ENCODE peak calls at places on chromosomes 4 and X, in eight cellular contexts. Q is mucosa of descending colon, I is hepatocyte, X is lower leg skin, O is HepG2, T is HFF-Myc, F is choroid plexus epithelial cell, D is ascending aorta. W is an unnamed sample.

GRCh38 chr4:177386416-177386815 is 55.8 kb downstream of the AGA start:
- DNase-seq in Q (no peak), I (no peak), X (no peak), O (no peak), T (no peak), F (no peak), D (no peak), W (no peak)

GRCh38 chr4:155496294-155496626 is 119.5 kb upstream of the MAP9 start:
- DNase-seq in Q (no peak), I (no peak), X (no peak), O (no peak), T (no peak), F (no peak), D (no peak), W (no peak)

GRCh38 chrX:24777660-24778059 is 83.9 kb downstream of the POLA1 start:
- DNase-seq in Q (no peak), I (no peak), X (no peak), O (no peak), T (no peak), F (no peak), D (no peak), W (peak; percentile 37)

GRCh38 chr4:67288964-67289363 is 256.3 kb downstream of the CENPC start:
- DNase-seq in Q (no peak), I (peak; percentile 49), X (no peak), O (peak; percentile 14), T (no peak), F (peak; percentile 2), D (no peak), W (peak; percentile 33)

GRCh38 chr4:108972613-108973283 is 209.9 kb upstream of the ETNPPL start:
- DNase-seq in Q (no peak), I (no peak), X (no peak), O (no peak), T (no peak), F (no peak), D (no peak), W (no peak)

GRCh38 chrX:3811331-3812311 is 98.2 kb upstream of the PRKX start:
- DNase-seq in Q (no peak), I (peak; percentile 52), X (no peak), O (peak; percentile 16), T (no peak), F (peak; percentile 69), D (no peak), W (peak; percentile 38)

GRCh38 chr4:55947254-55947882 is 1.4 kb upstream of the CEP135 start:
- DNase-seq in Q (no peak), I (no peak), X (no peak), O (no peak), T (no peak), F (peak; percentile 22), D (no peak), W (peak; percentile 37)

GRCh38 chr4:145567471-145567870 is 51.7 kb upstream of the MMAA start:
- DNase-seq in Q (no peak), I (no peak), X (no peak), O (no peak), T (no peak), F (no peak), D (no peak), W (no peak)

GRCh38 chr4:56757270-56757746 is 64.2 kb downstream of the SPINK2 start:
- DNase-seq in Q (peak; percentile 60), I (peak; percentile 66), X (no peak), O (no peak), T (peak; percentile 56), F (peak; percentile 45), D (no peak), W (peak; percentile 21)

GRCh38 chr4:28772066-28772465 is 1911.4 kb downstream of the STIM2 start:
- DNase-seq in Q (no peak), I (no peak), X (no peak), O (no peak), T (peak; percentile 2), F (peak; percentile 72), D (no peak), W (no peak)

GRCh38 chrX:69543572-69543971 is 39.4 kb downstream of the NALF2 start:
- DNase-seq in Q (no peak), I (no peak), X (peak; percentile 67), O (no peak), T (no peak), F (no peak), D (no peak), W (no peak)

GRCh38 chr4:110959041-110959643 is 336.3 kb upstream of the PITX2 start:
- DNase-seq in Q (no peak), I (peak; percentile 23), X (no peak), O (peak; percentile 1), T (peak; percentile 6), F (peak; percentile 8), D (no peak), W (no peak)

GRCh38 chr4:8273450-8273849 is 3.9 kb downstream of the HTRA3 start:
- DNase-seq in Q (no peak), I (no peak), X (no peak), O (no peak), T (no peak), F (no peak), D (no peak), W (no peak)

GRCh38 chr4:24794111-24794860 is 1.1 kb upstream of the SOD3 start:
- DNase-seq in Q (peak; percentile 53), I (no peak), X (no peak), O (no peak), T (no peak), F (peak; percentile 36), D (peak; percentile 90), W (no peak)

DNA sequence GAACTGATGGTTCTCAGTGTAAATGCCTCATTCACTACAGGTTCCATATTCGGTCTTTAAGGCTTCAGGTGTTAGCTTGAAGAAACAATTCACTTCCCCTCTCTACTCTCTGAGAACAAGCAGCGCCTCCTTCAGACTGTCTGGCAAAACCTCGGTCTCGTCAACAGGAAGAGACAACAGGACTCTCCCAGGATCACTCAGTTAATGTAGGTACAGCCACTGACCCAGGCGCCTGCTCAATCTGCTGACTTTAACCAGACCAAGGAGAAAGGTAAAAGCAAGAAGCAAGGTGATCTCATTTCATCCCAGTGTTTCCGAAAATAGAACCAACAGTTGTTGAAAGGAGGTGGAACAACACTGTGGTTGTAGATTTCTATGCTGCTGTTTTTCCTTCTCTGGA is 102.2 kb downstream of the SLC2A9 start:
- DNase-seq in Q (no peak), I (no peak), X (peak; percentile 39), O (no peak), T (no peak), F (no peak), D (no peak), W (no peak)
- TF ChIP-seq CTCF in Q (no peak), I (no peak), X (no peak), O (no peak), T (no peak), F (no peak), D (no peak), W (no peak)

DNA sequence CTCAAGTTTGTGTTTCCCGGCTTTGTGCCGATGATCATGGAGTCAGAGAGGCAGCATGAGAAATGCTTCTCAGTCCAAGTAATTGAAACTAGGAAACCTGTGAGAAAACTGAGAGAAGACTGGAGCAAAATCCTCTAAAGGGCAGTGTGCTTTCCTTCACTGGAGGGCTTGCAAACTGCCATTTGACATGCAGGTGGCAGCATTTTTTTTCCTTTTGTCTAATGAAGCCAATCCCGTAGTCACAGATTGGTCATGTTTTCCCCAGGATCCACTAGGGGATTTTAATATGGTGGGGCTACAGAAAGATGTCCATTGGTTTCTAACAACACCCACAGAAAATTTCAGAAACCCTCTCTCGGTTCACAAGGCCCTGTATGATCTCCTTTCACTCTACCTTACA is 117.4 kb upstream of the NUDT10 start:
- DNase-seq in Q (no peak), I (no peak), X (no peak), O (peak; percentile 0), T (no peak), F (no peak), D (no peak), W (no peak)
- TF ChIP-seq CTCF in Q (no peak), I (peak; percentile 9), X (no peak), O (no peak), T (no peak), F (no peak), D (no peak), W (no peak)

DNA sequence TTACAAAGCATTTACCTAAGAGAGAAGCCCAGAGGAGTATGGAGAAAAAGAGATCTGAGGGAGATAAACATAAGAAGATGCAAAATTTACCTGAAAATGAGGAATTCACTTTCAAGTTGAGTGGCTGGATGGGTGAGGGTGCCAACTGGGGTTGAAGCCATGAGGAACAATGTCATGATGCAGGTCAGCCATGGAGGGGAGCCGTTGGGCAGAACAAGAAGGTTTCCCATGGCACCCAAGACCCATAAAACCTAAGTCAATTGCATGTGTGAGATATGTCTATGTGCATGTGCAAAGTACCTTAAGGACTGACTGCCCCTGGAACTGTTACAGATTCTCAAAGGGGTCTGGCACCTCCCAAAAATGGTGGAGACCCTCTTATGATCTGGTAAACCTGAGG is 46.6 kb upstream of the PRRG1 start:
- DNase-seq in Q (no peak), I (peak; percentile 50), X (no peak), O (peak; percentile 7), T (no peak), F (peak; percentile 66), D (no peak), W (no peak)
- TF ChIP-seq CTCF in Q (no peak), I (peak; percentile 40), X (no peak), O (peak; percentile 57), T (no peak), F (peak; percentile 62), D (no peak), W (no peak)

GRCh38 chr4:17580969-17581368 is 4.0 kb downstream of the LAP3 start:
- DNase-seq in Q (no peak), I (no peak), X (no peak), O (no peak), T (no peak), F (peak; percentile 83), D (no peak), W (no peak)

GRCh38 chr4:17578482-17578891 is 1.5 kb downstream of the LAP3 start:
- DNase-seq in Q (no peak), I (no peak), X (no peak), O (no peak), T (no peak), F (peak; percentile 32), D (no peak), W (peak; percentile 45)

GRCh38 chr4:17576932-17577659 is at the start of gene LAP3:
- DNase-seq in Q (peak; percentile 98), I (peak; percentile 98), X (peak; percentile 100), O (peak; percentile 90), T (peak; percentile 90), F (peak; percentile 99), D (peak; percentile 99), W (peak; percentile 95)

GRCh38 chr4:17574206-17574605 is 2.8 kb upstream of the LAP3 start:
- DNase-seq in Q (no peak), I (no peak), X (no peak), O (no peak), T (no peak), F (no peak), D (no peak), W (no peak)

DNA sequence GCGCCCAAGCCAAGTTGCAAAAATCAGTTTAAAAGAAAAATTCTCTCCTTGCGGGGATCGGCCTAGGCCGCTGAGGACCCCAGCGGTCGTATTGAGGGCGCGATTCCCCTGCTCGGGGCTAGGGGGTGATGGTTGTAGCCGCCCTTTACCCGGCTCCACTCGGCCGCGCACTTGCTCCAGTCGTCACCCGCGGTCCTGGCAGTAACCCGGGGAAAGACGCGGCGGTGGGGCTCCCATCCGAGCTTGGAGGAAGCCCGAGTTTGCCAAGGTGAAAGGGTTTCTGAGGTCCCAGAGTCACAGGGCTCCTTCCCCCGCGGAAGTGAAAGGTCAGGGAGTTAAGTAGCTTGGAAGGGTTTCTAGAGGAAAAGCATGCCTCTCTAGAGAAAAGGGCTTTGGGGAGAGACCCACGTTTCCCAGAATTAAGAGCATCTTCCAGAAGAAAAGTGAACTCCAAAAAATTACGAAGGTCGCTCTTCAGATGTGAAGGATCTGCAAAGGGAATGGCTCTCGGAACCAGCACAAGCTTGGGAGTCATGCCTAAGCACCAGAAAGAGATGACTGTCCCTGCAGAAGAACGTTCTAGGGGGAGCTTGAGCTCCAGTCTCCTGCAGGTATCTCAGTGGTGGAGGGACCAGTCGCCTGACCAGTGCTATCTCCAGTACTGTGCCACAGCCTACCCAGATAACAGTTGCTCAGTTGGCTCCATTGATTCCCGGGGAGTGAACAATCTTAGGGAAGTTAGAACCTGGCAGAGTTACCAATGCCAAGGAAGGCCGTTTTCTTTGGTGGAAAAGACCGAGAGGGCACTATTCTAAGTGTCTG is 873 bp downstream of the LAP3 start:
- DNase-seq in Q (peak; percentile 77), I (peak; percentile 61), X (peak; percentile 90), O (no peak), T (no peak), F (peak; percentile 21), D (peak; percentile 78), W (peak; percentile 28)
- TF ChIP-seq CTCF in Q (no peak), I (peak; percentile 3), X (no peak), O (peak; percentile 13), T (no peak), F (no peak), D (no peak), W (no peak)

W was measured in GM20000.